ENCODE peak calls at places on chromosome 10, in four cellular contexts. N is upper lobe of left lung, R is tibial nerve, S is HepG2. X is an unnamed sample.

GRCh38 chr10:26843736-26844135 is 17.0 kb downstream of the ABI1 start:
- DNase-seq in N (no peak), R (no peak), S (no peak), X (no peak)

GRCh38 chr10:31816318-31816717 is 112.3 kb downstream of the ARHGAP12 start:
- DNase-seq in N (no peak), R (no peak), S (peak; percentile 28), X (no peak)

GRCh38 chr10:4219901-4220300 is 434.9 kb upstream of the KLF6 start:
- DNase-seq in N (no peak), R (no peak), S (no peak), X (no peak)

GRCh38 chr10:132650611-132651250 is 113.1 kb downstream of the INPP5A start:
- DNase-seq in N (no peak), R (no peak), S (no peak), X (no peak)

GRCh38 chr10:61828788-61829187 is 72.7 kb upstream of the ARID5B start:
- DNase-seq in N (no peak), R (no peak), S (no peak), X (no peak)

GRCh38 chr10:6746782-6747181 is 166.7 kb upstream of the PRKCQ start:
- DNase-seq in N (no peak), R (no peak), S (no peak), X (no peak)

GRCh38 chr10:66836057-66836456 is 89.8 kb upstream of the LRRTM3 start:
- DNase-seq in N (no peak), R (no peak), S (no peak), X (no peak)

GRCh38 chr10:67853512-67853911 is 15.5 kb upstream of the DNAJC12 start:
- DNase-seq in N (no peak), R (no peak), S (no peak), X (no peak)

GRCh38 chr10:112159469-112159868 is 24.1 kb downstream of the GPAM start:
- DNase-seq in N (no peak), R (no peak), S (no peak), X (no peak)

GRCh38 chr10:35270100-35270499 is 66.2 kb upstream of the CCNY start:
- DNase-seq in N (no peak), R (no peak), S (no peak), X (no peak)

GRCh38 chr10:64617071-64617470 is 1095.9 kb downstream of the REEP3 start:
- DNase-seq in N (no peak), R (no peak), S (no peak), X (no peak)

GRCh38 chr10:23912884-23913401 is 296.0 kb upstream of the KIAA1217 start:
- DNase-seq in N (no peak), R (no peak), S (no peak), X (peak; percentile 53)

GRCh38 chr10:2122431-2123124 is 385.3 kb upstream of the ADARB2 start:
- DNase-seq in N (no peak), R (no peak), S (no peak), X (peak; percentile 91)

GRCh38 chr10:103710490-103710889 is 144.9 kb downstream of the SH3PXD2A start:
- DNase-seq in N (no peak), R (no peak), S (no peak), X (no peak)

GRCh38 chr10:11209810-11210141 is 192.1 kb downstream of the CELF2 start:
- DNase-seq in N (no peak), R (no peak), S (no peak), X (no peak)

GRCh38 chr10:65808687-65809333 is 1117.0 kb upstream of the LRRTM3 start:
- DNase-seq in N (no peak), R (no peak), S (no peak), X (no peak)

GRCh38 chr10:15856328-15857000 is 3.8 kb downstream of the MINDY3 start:
- DNase-seq in N (no peak), R (no peak), S (no peak), X (no peak)

GRCh38 chr10:31756131-31757119 is 172.2 kb downstream of the ARHGAP12 start:
- DNase-seq in N (no peak), R (no peak), S (no peak), X (no peak)

GRCh38 chr10:45421231-45422097 is 47.4 kb downstream of the ALOX5 start:
- DNase-seq in N (no peak), R (no peak), S (no peak), X (no peak)

GRCh38 chr10:5447611-5448071 is 35.3 kb downstream of the NET1 start:
- DNase-seq in N (no peak), R (no peak), S (no peak), X (no peak)

GRCh38 chr10:101441539-101442455 is 87.8 kb downstream of the BTRC start:
- DNase-seq in N (no peak), R (no peak), S (peak; percentile 73), X (no peak)

GRCh38 chr10:133401500-133401899 is 7.5 kb downstream of the MTG1 start:
- DNase-seq in N (peak; percentile 58), R (no peak), S (no peak), X (no peak)

GRCh38 chr10:110865804-110866482 is 5.8 kb upstream of the PDCD4 start:
- DNase-seq in N (no peak), R (no peak), S (no peak), X (no peak)

GRCh38 chr10:71971769-71972555 is 7.8 kb downstream of the CHST3 start:
- DNase-seq in N (no peak), R (no peak), S (no peak), X (no peak)

GRCh38 chr10:15387021-15387420 is 15.9 kb upstream of the FAM171A1 start:
- DNase-seq in N (no peak), R (no peak), S (no peak), X (no peak)

GRCh38 chr10:28302012-28302667 is 724 bp downstream of the MPP7 start:
- DNase-seq in N (no peak), R (peak; percentile 16), S (no peak), X (no peak)

GRCh38 chr10:90847436-90847835 is 10.4 kb downstream of the HTR7 start:
- DNase-seq in N (no peak), R (no peak), S (no peak), X (no peak)

GRCh38 chr10:35642023-35642792 is at the start of gene FZD8:
- DNase-seq in N (peak; percentile 97), R (peak; percentile 82), S (peak; percentile 68), X (peak; percentile 97)

GRCh38 chr10:106571216-106571954 is 593.1 kb downstream of the SORCS1 start:
- DNase-seq in N (no peak), R (no peak), S (no peak), X (no peak)
- TF ChIP-seq CTCF in N (no peak), R (peak; percentile 28), S (no peak), X (no peak)

DNA sequence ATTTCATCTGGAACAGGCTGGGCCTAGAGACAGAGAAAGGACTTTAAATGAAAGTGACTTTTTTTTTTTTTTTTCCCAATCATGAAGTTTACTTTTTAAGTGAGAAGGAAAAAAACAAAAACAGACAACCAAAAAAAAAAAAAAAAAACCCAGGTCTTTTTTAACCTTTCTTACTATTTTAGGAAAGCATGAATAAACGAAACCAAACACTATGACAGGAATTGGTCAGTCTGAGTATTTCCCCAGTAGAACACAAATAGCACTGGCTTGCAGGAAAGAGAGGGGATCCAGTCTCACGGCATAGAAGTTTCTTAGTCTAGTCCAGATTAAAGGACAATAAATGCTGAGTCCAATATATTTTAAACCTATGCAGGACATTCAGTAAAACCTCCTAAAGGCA is 180.5 kb upstream of the CCDC6 start:
- DNase-seq in N (no peak), R (no peak), S (no peak), X (no peak)
- TF ChIP-seq EP300 in N (no peak), R (no peak), S (no peak), X (no peak)

GRCh38 chr10:824946-825345 is 106.6 kb downstream of the LARP4B start:
- DNase-seq in N (no peak), R (no peak), S (no peak), X (no peak)
- H3K36me3 ChIP-seq in N (peaks cover 95% of the 10 kb centered on the region), R (peaks cover 8% of the 10 kb centered on the region), S (peaks cover 52% of the 10 kb centered on the region), X (peaks cover 84% of the 10 kb centered on the region)

DNA sequence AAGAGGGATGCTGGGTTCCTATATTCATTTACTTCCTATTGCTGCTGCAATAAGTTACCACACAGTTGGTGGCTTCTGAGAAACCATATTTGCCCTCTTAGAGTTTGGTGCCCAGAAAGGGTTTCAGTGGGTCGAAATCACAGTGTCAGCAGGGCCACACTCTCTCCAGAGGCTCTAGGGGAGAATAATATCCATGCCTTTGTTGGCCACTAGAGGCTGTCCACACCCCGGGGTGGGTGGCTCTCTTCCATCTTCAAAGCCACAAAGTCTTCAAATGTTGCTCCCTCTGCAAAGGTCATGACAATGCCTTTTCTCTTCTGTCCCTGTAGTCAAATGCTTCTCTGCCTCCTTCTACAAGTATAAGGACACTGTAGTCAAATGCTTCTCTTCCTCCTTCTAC is 989.4 kb downstream of the CCSER2 start:
- DNase-seq in N (no peak), R (no peak), S (no peak), X (no peak)
- TF ChIP-seq CTCF in N (no peak), R (no peak), S (peak; percentile 8), X (no peak)

DNA sequence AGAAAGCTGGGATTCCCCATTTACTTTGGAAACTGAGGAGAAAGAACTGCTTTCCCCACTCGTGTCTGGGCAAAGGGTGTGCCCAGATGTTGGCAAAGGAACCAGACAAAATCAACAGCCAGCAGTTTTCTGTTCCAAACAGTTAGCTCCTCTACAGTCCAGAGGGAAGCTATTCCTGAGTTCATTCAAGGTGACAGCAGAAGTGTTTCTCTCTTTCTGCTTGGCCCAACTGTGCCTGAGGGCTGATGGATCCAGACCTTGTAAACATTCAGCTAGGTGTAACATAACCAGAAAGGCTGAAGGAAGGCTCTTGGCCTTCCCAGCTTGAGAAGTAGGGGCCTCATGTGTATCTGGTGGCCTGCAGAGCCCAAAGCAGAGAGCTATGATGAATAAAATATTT is 7.0 kb upstream of the ALDH18A1 start:
- DNase-seq in N (no peak), R (no peak), S (no peak), X (peak; percentile 75)
- TF ChIP-seq EP300 in N (no peak), R (no peak), S (no peak), X (no peak)

GRCh38 chr10:120369831-120370230 is 87.2 kb upstream of the PLPP4 start:
- DNase-seq in N (no peak), R (no peak), S (no peak), X (no peak)
- H3K36me3 ChIP-seq in N (no peaks in the 10 kb centered on the region), R (no peaks in the 10 kb centered on the region), S (no peaks in the 10 kb centered on the region), X (no peaks in the 10 kb centered on the region)

DNA sequence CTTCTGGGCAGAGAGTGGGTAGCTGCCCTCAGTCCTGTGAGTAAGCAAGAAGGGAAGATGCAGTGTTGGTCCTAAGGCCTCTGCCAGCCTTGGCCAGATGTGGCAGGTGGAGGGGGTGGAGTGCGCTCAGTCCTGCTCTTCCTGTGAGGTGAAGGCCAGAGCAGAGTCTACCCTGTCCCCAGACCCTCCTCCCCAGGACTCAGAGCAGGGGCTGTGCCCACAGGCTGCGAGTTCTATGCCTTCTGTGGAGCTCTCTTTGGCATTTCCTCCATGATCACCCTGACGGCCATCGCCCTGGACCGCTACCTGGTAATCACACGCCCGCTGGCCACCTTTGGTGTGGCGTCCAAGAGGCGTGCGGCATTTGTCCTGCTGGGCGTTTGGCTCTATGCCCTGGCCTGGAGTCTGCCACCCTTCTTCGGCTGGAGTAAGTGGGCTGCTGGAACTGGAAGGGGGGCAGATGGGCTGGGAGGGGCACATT is 4.0 kb downstream of the OPN4 start:
- DNase-seq in N (peak; percentile 38), R (no peak), S (no peak), X (no peak)
- TF ChIP-seq CTCF in N (no peak), R (no peak), S (no peak), X (no peak)

X was measured in esophagus muscularis mucosa.